ENCODE peak calls at places on chromosomes 7 and 10, in nine cellular contexts. J, Q, M, L, W, P, K, A and H are unnamed samples.

GRCh38 chr10:7872041-7872442 is 53.7 kb downstream of the TAF3 start:
- DNase-seq in J (no peak), Q (no peak), M (no peak), L (no peak), W (peak; percentile 11), P (no peak), K (no peak), A (peak; percentile 35), H (no peak)

GRCh38 chr7:128192497-128193142 is 48.5 kb upstream of the LEP start:
- DNase-seq in J (no peak), Q (no peak), M (no peak), L (no peak), W (no peak), P (no peak), K (no peak), A (no peak), H (no peak)

GRCh38 chr7:131072505-131073091 is 255.1 kb upstream of the MKLN1 start:
- DNase-seq in J (no peak), Q (peak; percentile 43), M (no peak), L (no peak), W (peak; percentile 34), P (no peak), K (no peak), A (peak; percentile 54), H (no peak)

GRCh38 chr10:13346912-13347234 is 1.2 kb downstream of the SEPHS1 start:
- DNase-seq in J (no peak), Q (no peak), M (no peak), L (no peak), W (no peak), P (no peak), K (no peak), A (no peak), H (no peak)

GRCh38 chr10:73874267-73875138 is at the start of gene CAMK2G:
- DNase-seq in J (peak; percentile 86), Q (peak; percentile 84), M (peak; percentile 98), L (peak; percentile 85), W (peak; percentile 79), P (peak; percentile 71), K (peak; percentile 89), A (peak; percentile 83), H (peak; percentile 78)

GRCh38 chr7:34361663-34362250 is 296.3 kb upstream of the NPSR1 start:
- DNase-seq in J (no peak), Q (peak; percentile 74), M (no peak), L (no peak), W (no peak), P (no peak), K (no peak), A (no peak), H (no peak)

GRCh38 chr10:119502214-119502613 is 40.3 kb downstream of the RGS10 start:
- DNase-seq in J (no peak), Q (no peak), M (peak; percentile 89), L (no peak), W (no peak), P (no peak), K (no peak), A (no peak), H (no peak)

GRCh38 chr7:4699897-4700296 is 17.8 kb downstream of the FOXK1 start:
- DNase-seq in J (no peak), Q (no peak), M (no peak), L (no peak), W (no peak), P (no peak), K (no peak), A (no peak), H (no peak)

GRCh38 chr10:129972145-129972965 is 8.3 kb upstream of the EBF3 start:
- DNase-seq in J (no peak), Q (peak; percentile 29), M (peak; percentile 59), L (no peak), W (no peak), P (no peak), K (no peak), A (no peak), H (peak; percentile 45)

GRCh38 chr7:81500631-81501030 is 269.2 kb downstream of the HGF start:
- DNase-seq in J (no peak), Q (no peak), M (no peak), L (no peak), W (no peak), P (no peak), K (no peak), A (no peak), H (no peak)

GRCh38 chr7:29622335-29623265 is 59.0 kb downstream of the PRR15 start:
- DNase-seq in J (no peak), Q (peak; percentile 95), M (no peak), L (peak; percentile 86), W (peak; percentile 85), P (no peak), K (no peak), A (peak; percentile 87), H (no peak)

GRCh38 chr7:19772858-19773337 is 519 bp downstream of the TMEM196 start:
- DNase-seq in J (no peak), Q (peak; percentile 13), M (no peak), L (no peak), W (peak; percentile 5), P (no peak), K (no peak), A (peak; percentile 42), H (peak; percentile 40)

GRCh38 chr10:52729259-52730104 is 43.1 kb downstream of the MBL2 start:
- DNase-seq in J (no peak), Q (peak; percentile 39), M (no peak), L (no peak), W (peak; percentile 43), P (peak; percentile 12), K (no peak), A (peak; percentile 62), H (no peak)

GRCh38 chr7:157096286-157097055 is 42.3 kb upstream of the UBE3C start:
- DNase-seq in J (no peak), Q (no peak), M (peak; percentile 56), L (no peak), W (no peak), P (no peak), K (no peak), A (no peak), H (no peak)

GRCh38 chr10:99658622-99659030 is 683 bp upstream of the ENTPD7 start:
- DNase-seq in J (peak; percentile 55), Q (peak; percentile 32), M (peak; percentile 90), L (peak; percentile 61), W (peak; percentile 55), P (peak; percentile 39), K (peak; percentile 32), A (peak; percentile 49), H (peak; percentile 30)

GRCh38 chr10:11794566-11794965 is 28.6 kb upstream of the PROSER2 start:
- DNase-seq in J (no peak), Q (no peak), M (no peak), L (no peak), W (no peak), P (peak; percentile 62), K (no peak), A (no peak), H (no peak)

GRCh38 chr10:26556756-26557640 is 118.9 kb downstream of the APBB1IP start:
- DNase-seq in J (no peak), Q (peak; percentile 61), M (no peak), L (no peak), W (peak; percentile 11), P (peak; percentile 34), K (no peak), A (peak; percentile 74), H (no peak)

DNA sequence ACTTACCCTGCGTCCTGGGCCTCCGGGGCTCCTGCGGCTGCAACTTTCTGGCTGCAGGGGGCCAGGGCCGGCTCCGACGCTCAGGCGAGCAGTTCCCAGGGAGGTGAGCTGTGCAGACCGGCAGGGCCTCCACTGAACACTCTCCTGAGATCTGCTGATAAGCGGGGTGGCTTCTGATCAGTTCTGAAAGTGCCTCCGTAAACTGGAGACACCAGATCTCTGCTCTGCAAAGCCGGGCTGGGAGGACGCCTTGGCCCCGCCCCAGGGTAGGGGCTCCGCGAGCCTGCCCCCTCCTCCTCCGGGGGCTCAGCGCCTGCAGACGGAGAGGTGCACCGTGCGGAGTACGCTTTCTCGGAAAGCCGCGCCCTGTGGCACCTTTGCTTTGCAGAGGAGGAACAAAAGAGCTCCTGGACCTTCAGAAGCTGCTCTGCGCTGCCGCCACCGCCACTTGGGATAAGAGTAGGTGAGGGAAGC is 141.3 kb upstream of the VKORC1L1 start:
- DNase-seq in J (no peak), Q (peak; percentile 15), M (no peak), L (no peak), W (no peak), P (no peak), K (no peak), A (no peak), H (peak; percentile 67)
- TF ChIP-seq CTCF in J (no peak), Q (peak; percentile 26), M (no peak), L (no peak), W (no peak), P (no peak), K (no peak), A (peak; percentile 31), H (peak; percentile 11)

DNA sequence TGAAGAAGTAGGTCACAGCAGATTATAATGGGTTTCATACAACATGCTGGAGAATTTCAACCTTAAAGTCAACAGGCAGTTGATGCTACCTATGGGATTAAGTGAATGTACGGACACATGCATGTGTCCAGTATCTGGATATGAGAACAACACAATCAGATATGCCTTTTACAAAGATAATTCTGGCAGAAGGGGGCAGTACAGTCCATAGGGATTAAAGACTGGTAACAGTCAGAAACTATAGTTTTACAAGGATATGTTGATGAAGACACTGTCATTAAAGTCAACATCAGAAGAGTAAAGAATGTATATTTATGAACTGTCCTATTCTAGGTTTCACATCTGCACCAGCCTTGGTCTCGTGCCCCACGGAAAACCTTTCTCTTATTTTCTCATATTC is 41.5 kb downstream of the ANKMY2 start:
- DNase-seq in J (no peak), Q (peak; percentile 15), M (no peak), L (no peak), W (no peak), P (peak; percentile 10), K (no peak), A (peak; percentile 33), H (no peak)
- TF ChIP-seq CTCF in J (no peak), Q (peak; percentile 47), M (no peak), L (peak; percentile 31), W (peak; percentile 24), P (no peak), K (peak; percentile 10), A (peak; percentile 30), H (no peak)

DNA sequence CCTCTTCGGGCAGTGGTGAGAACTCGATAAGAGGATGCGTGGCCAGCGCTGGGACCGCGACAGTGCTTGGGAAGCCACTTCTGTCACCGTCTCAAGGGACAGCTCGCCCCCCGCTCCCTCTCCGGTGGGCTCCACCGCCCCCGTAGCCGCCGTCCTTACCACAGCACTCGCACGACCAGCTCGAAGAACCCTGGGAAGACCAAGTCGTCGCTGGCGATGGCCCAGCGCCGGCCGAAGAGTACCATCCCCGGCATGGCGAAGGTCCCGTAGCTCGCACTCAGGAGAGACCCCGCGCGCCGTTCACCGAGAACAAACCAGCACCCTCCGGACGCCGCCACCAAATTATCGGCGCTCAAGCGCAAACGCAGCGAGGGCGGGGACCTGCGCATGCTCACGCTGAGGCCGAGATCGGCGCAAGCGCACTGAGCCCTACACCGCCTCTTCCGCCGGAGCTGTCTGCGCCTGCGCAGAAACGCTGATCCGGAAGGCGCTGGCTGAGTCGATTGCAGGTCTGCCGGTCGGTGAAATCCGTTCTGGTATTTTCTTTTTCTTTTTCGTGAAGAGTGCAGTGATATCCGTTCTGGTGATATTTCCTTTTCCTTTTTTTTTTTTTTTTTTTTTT is at the start of gene DAGLB:
- DNase-seq in J (peak; percentile 93), Q (peak; percentile 83), M (peak; percentile 99), L (peak; percentile 89), W (peak; percentile 88), P (peak; percentile 85), K (peak; percentile 94), A (peak; percentile 94), H (peak; percentile 97)
- TF ChIP-seq CTCF in J (no peak), Q (peak; percentile 0), M (peak; percentile 28), L (no peak), W (no peak), P (no peak), K (no peak), A (no peak), H (no peak)

GRCh38 chr10:70458329-70459060 is 17.0 kb upstream of the NODAL start:
- DNase-seq in J (peak; percentile 71), Q (peak; percentile 66), M (peak; percentile 83), L (no peak), W (peak; percentile 73), P (no peak), K (peak; percentile 73), A (peak; percentile 68), H (peak; percentile 64)
- TF ChIP-seq CTCF in J (no peak), Q (no peak), M (no peak), L (no peak), W (no peak), P (no peak), K (no peak), A (no peak), H (no peak)